ENCODE peak calls at places on chromosomes 12 and 14, in six cellular contexts. M is HepG2, O is HCT116, E is SK-N-SH, P is K562, Z is GM12878. L is an unnamed sample.

GRCh38 chr14:50000215-50001145 is 107.6 kb downstream of the ARF6 start:
- DNase-seq in O (peak; percentile 71), E (peak; percentile 58), Z (no peak), M (peak; percentile 36), P (no peak), L (no peak)

GRCh38 chr14:104895786-104896642 is 28.7 kb upstream of the PLD4 start:
- DNase-seq in Z (no peak), P (no peak), E (peak; percentile 61), M (no peak), O (no peak), L (no peak)

GRCh38 chr12:53225635-53226424 is 6.2 kb downstream of the RARG start:
- DNase-seq in E (no peak), M (no peak), O (no peak), Z (no peak), P (no peak), L (no peak)

GRCh38 chr12:24482882-24483604 is 465.9 kb downstream of the BCAT1 start:
- DNase-seq in M (no peak), E (no peak), O (no peak), Z (no peak), P (no peak), L (no peak)

GRCh38 chr14:52051861-52052260 is 17.0 kb downstream of the NID2 start:
- DNase-seq in E (no peak), Z (no peak), M (no peak), O (no peak), P (no peak), L (no peak)

GRCh38 chr12:38161123-38162000 is 155.2 kb upstream of the ALG10B start:
- DNase-seq in O (no peak), E (no peak), Z (no peak), M (no peak), P (no peak), L (no peak)

GRCh38 chr14:69090187-69090789 is 62.6 kb downstream of the DCAF5 start:
- DNase-seq in M (peak; percentile 33), P (peak; percentile 19), Z (no peak), O (peak; percentile 45), E (peak; percentile 32), L (no peak)

GRCh38 chr12:120413901-120414695 is 23.8 kb upstream of the COX6A1 start:
- DNase-seq in Z (no peak), O (no peak), P (peak; percentile 8), E (no peak), M (no peak), L (no peak)

GRCh38 chr12:6700646-6701051 is at the start of gene PIANP:
- DNase-seq in Z (no peak), P (peak; percentile 59), M (no peak), E (peak; percentile 92), O (no peak), L (no peak)

GRCh38 chr14:22478670-22479069 is 110.4 kb downstream of the DAD1 start:
- DNase-seq in Z (no peak), P (no peak), E (no peak), O (no peak), M (no peak), L (no peak)

GRCh38 chr12:52896190-52897100 is 8.4 kb downstream of the KRT8 start:
- DNase-seq in M (no peak), Z (no peak), E (no peak), O (no peak), P (no peak), L (no peak)

GRCh38 chr14:53716521-53716920 is 240.1 kb downstream of the BMP4 start:
- DNase-seq in M (no peak), P (no peak), O (no peak), Z (no peak), E (no peak), L (no peak)

GRCh38 chr12:57616383-57617101 is 5.3 kb downstream of the ARHGEF25 start:
- DNase-seq in E (no peak), O (no peak), M (no peak), P (no peak), Z (no peak), L (no peak)

GRCh38 chr12:92930421-92930820 is 1.3 kb upstream of the EEA1 start:
- DNase-seq in O (no peak), M (no peak), Z (no peak), P (no peak), E (no peak), L (no peak)

GRCh38 chr12:112025808-112026375 is 12.7 kb downstream of the ERP29 start:
- DNase-seq in P (no peak), O (no peak), M (no peak), E (no peak), Z (no peak), L (no peak)

GRCh38 chr12:31343139-31343538 is 17.2 kb upstream of the SINHCAF start:
- DNase-seq in P (no peak), O (no peak), E (no peak), M (no peak), Z (no peak), L (no peak)

GRCh38 chr12:8665729-8666128 is 3.1 kb upstream of the MFAP5 start:
- DNase-seq in O (no peak), Z (no peak), E (no peak), M (no peak), P (no peak), L (no peak)

GRCh38 chr12:52127683-52128450 is 48.4 kb downstream of the SMIM41 start:
- DNase-seq in O (no peak), E (peak; percentile 2), Z (no peak), M (no peak), P (no peak), L (no peak)

GRCh38 chr14:46686652-46687051 is 35.1 kb upstream of the RPL10L start:
- DNase-seq in Z (no peak), P (no peak), E (no peak), M (no peak), O (no peak), L (no peak)

GRCh38 chr14:94122438-94122837 is 7.0 kb downstream of the IFI27L2 start:
- DNase-seq in P (no peak), Z (no peak), M (no peak), E (no peak), O (no peak), L (no peak)

GRCh38 chr12:116257213-116257612 is 20.3 kb downstream of the MED13L start:
- DNase-seq in P (no peak), Z (no peak), M (no peak), E (no peak), O (no peak), L (no peak)

GRCh38 chr14:25113394-25113793 is 63.4 kb upstream of the STXBP6 start:
- DNase-seq in M (no peak), P (no peak), O (no peak), E (no peak), Z (no peak), L (no peak)

GRCh38 chr12:127485528-127485927 is 781.4 kb upstream of the TMEM132C start:
- DNase-seq in E (no peak), P (no peak), M (no peak), Z (no peak), O (no peak), L (peak; percentile 1)
- H3K27ac ChIP-seq in E (no peak overlapping the region), P (no peak overlapping the region), M (no peak overlapping the region), Z (no peak overlapping the region), O (no peak overlapping the region), L (no peak overlapping the region)

GRCh38 chr12:97026901-97027300 is 119.8 kb downstream of the NEDD1 start:
- DNase-seq in M (no peak), E (no peak), Z (no peak), P (no peak), O (no peak), L (no peak)

GRCh38 chr12:97027482-97027881 is 120.4 kb downstream of the NEDD1 start:
- DNase-seq in P (no peak), Z (no peak), O (no peak), E (no peak), M (no peak), L (no peak)

GRCh38 chr12:97017213-97017612 is 110.2 kb downstream of the NEDD1 start:
- DNase-seq in P (no peak), Z (no peak), E (no peak), M (no peak), O (no peak), L (no peak)

GRCh38 chr12:97024393-97024792 is 117.3 kb downstream of the NEDD1 start:
- DNase-seq in P (no peak), O (no peak), E (no peak), M (no peak), Z (no peak), L (no peak)

GRCh38 chr12:97022831-97023230 is 115.8 kb downstream of the NEDD1 start:
- DNase-seq in Z (no peak), P (no peak), E (no peak), O (no peak), M (no peak), L (no peak)
- TF ChIP-seq REST in Z (no peak), P (no peak), E (no peak), O (no peak), M (no peak), L (no peak)

GRCh38 chr12:67439611-67440010 is 170.5 kb downstream of the CAND1 start:
- DNase-seq in M (no peak), E (no peak), P (no peak), Z (no peak), O (no peak), L (no peak)

GRCh38 chr12:67437011-67437410 is 167.9 kb downstream of the CAND1 start:
- DNase-seq in P (no peak), O (no peak), Z (no peak), E (no peak), M (no peak), L (no peak)

GRCh38 chr12:67433393-67434175 is 164.4 kb downstream of the CAND1 start:
- DNase-seq in Z (no peak), P (peak; percentile 11), O (no peak), E (no peak), M (no peak), L (no peak)

GRCh38 chr12:67434653-67435375 is 165.7 kb downstream of the CAND1 start:
- DNase-seq in O (no peak), M (peak; percentile 46), Z (no peak), E (no peak), P (no peak), L (no peak)

DNA sequence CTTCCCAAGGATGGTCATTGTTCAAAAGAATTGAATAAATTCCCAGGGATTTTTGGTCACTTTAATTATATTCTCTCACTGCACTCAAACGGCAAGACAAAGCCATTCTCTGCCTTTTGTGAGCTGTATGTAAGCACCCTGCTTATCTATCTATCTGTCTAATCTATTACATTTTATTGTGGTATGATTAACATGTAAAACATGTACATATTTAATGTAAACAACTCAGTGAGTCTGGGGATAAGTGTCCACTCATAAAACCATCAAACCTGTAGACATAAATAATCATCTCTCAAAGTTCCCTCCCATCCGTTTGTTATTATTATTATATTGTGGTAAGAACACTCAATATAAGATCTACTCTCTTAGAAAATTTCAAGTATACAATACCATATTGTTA is 167.1 kb downstream of the CAND1 start:
- DNase-seq in Z (no peak), O (no peak), E (no peak), P (no peak), M (no peak), L (no peak)
- TF ChIP-seq SIN3A in Z (no peak), O (no peak), E (no peak), P (no peak), M (no peak), L (no peak)

GRCh38 chr14:60722163-60722835 is 1.9 kb downstream of the SIX4 start:
- DNase-seq in M (peak; percentile 89), P (peak; percentile 18), O (no peak), Z (no peak), E (peak; percentile 58), L (no peak)
- H3K27ac ChIP-seq in M (peak overlapping the region; percentile 85), P (peak overlapping the region; percentile 81), O (peak overlapping the region; percentile 88), Z (no peak overlapping the region), E (peak overlapping the region; percentile 39), L (peak overlapping the region; percentile 71)

L was measured in Panc1.